ENCODE peak calls at places on chromosomes 5 and 9, in four cellular contexts. One of them, this sample, is unnamed.

GRCh38 chr9:73743826-73744225 is 592.2 kb downstream of the ANXA1 start:
- DNase-seq in HFF-Myc: no peak
- DNase-seq in stimulated activated CD4-positive, alpha-beta T cell treated with anti-CD3 and anti-CD28 coated beads, Interleukin-15, amount 100 ng/mL, for 24 hours: no peak
- DNase-seq in activated naive CD4-positive, alpha-beta T cell: no peak
- DNase-seq in this sample: no peak

GRCh38 chr9:69590241-69590640 is 81.9 kb downstream of the APBA1 start:
- DNase-seq in HFF-Myc: no peak
- DNase-seq in stimulated activated CD4-positive, alpha-beta T cell treated with anti-CD3 and anti-CD28 coated beads, Interleukin-15, amount 100 ng/mL, for 24 hours: no peak
- DNase-seq in activated naive CD4-positive, alpha-beta T cell: no peak
- DNase-seq in this sample: peak

GRCh38 chr5:145922059-145922458 is 14.3 kb upstream of the SH3RF2 start:
- DNase-seq in HFF-Myc: no peak
- DNase-seq in stimulated activated CD4-positive, alpha-beta T cell treated with anti-CD3 and anti-CD28 coated beads, Interleukin-15, amount 100 ng/mL, for 24 hours: no peak
- DNase-seq in activated naive CD4-positive, alpha-beta T cell: no peak
- DNase-seq in this sample: no peak

GRCh38 chr5:73030995-73031394 is 75.2 kb downstream of the FCHO2 start:
- DNase-seq in HFF-Myc: peak
- DNase-seq in stimulated activated CD4-positive, alpha-beta T cell treated with anti-CD3 and anti-CD28 coated beads, Interleukin-15, amount 100 ng/mL, for 24 hours: no peak
- DNase-seq in activated naive CD4-positive, alpha-beta T cell: no peak
- DNase-seq in this sample: no peak

GRCh38 chr5:42089705-42090104 is 164.6 kb downstream of the FBXO4 start:
- DNase-seq in HFF-Myc: no peak
- DNase-seq in stimulated activated CD4-positive, alpha-beta T cell treated with anti-CD3 and anti-CD28 coated beads, Interleukin-15, amount 100 ng/mL, for 24 hours: no peak
- DNase-seq in activated naive CD4-positive, alpha-beta T cell: no peak
- DNase-seq in this sample: no peak

GRCh38 chr9:71628247-71628646 is 140.1 kb downstream of the CEMIP2 start:
- DNase-seq in HFF-Myc: no peak
- DNase-seq in stimulated activated CD4-positive, alpha-beta T cell treated with anti-CD3 and anti-CD28 coated beads, Interleukin-15, amount 100 ng/mL, for 24 hours: no peak
- DNase-seq in activated naive CD4-positive, alpha-beta T cell: no peak
- DNase-seq in this sample: no peak

GRCh38 chr5:80590766-80591165 is 20.7 kb upstream of the ANKRD34B start:
- DNase-seq in HFF-Myc: no peak
- DNase-seq in stimulated activated CD4-positive, alpha-beta T cell treated with anti-CD3 and anti-CD28 coated beads, Interleukin-15, amount 100 ng/mL, for 24 hours: no peak
- DNase-seq in activated naive CD4-positive, alpha-beta T cell: no peak
- DNase-seq in this sample: no peak

GRCh38 chr9:132857031-132857430 is 21.1 kb downstream of the AK8 start:
- DNase-seq in HFF-Myc: no peak
- DNase-seq in stimulated activated CD4-positive, alpha-beta T cell treated with anti-CD3 and anti-CD28 coated beads, Interleukin-15, amount 100 ng/mL, for 24 hours: no peak
- DNase-seq in activated naive CD4-positive, alpha-beta T cell: no peak
- DNase-seq in this sample: no peak

GRCh38 chr9:35798658-35799366 is 7.4 kb downstream of the NPR2 start:
- DNase-seq in HFF-Myc: no peak
- DNase-seq in stimulated activated CD4-positive, alpha-beta T cell treated with anti-CD3 and anti-CD28 coated beads, Interleukin-15, amount 100 ng/mL, for 24 hours: peak
- DNase-seq in activated naive CD4-positive, alpha-beta T cell: no peak
- DNase-seq in this sample: no peak

GRCh38 chr5:77985247-77985646 is 209.1 kb upstream of the TBCA start:
- DNase-seq in HFF-Myc: no peak
- DNase-seq in stimulated activated CD4-positive, alpha-beta T cell treated with anti-CD3 and anti-CD28 coated beads, Interleukin-15, amount 100 ng/mL, for 24 hours: no peak
- DNase-seq in activated naive CD4-positive, alpha-beta T cell: no peak
- DNase-seq in this sample: no peak